ENCODE peak calls at places on chromosomes 2 and 18, in ten cellular contexts. K is spleen, Y is H1, H is A549, Q is body of pancreas, B is HCT116, Z is K562, C is IMR-90, P is uterus, T is lower leg skin. G is an unnamed sample.

GRCh38 chr2:36655456-36655855 is 41.1 kb upstream of the VIT start:
- DNase-seq in Z (no peak), T (no peak), H (no peak), P (peak; percentile 26), B (no peak), Q (no peak), K (no peak), C (peak; percentile 48), Y (no peak), G (no peak)

GRCh38 chr2:25514043-25514627 is 159.2 kb downstream of the DTNB start:
- DNase-seq in T (no peak), K (no peak), Z (no peak), C (no peak), Y (no peak), P (no peak), Q (no peak), B (no peak), H (no peak), G (no peak)

GRCh38 chr2:29130295-29130694 is 15.1 kb downstream of the CLIP4 start:
- DNase-seq in C (peak; percentile 91), P (no peak), T (no peak), H (peak; percentile 41), K (no peak), Z (peak; percentile 65), Y (no peak), Q (peak; percentile 44), B (no peak), G (peak; percentile 58)

GRCh38 chr2:138223321-138223720 is 259.0 kb downstream of the HNMT start:
- DNase-seq in K (no peak), P (no peak), H (no peak), C (no peak), T (no peak), Z (no peak), B (no peak), Y (no peak), Q (no peak), G (no peak)

GRCh38 chr2:209936106-209936663 is 66.3 kb upstream of the RPE start:
- DNase-seq in P (no peak), B (no peak), Y (no peak), C (no peak), Q (peak; percentile 43), K (no peak), H (no peak), Z (no peak), T (no peak), G (no peak)

GRCh38 chr18:13558132-13558531 is 168.2 kb downstream of the FAM210A start:
- DNase-seq in T (no peak), H (peak; percentile 32), Q (peak; percentile 27), B (peak; percentile 31), K (no peak), C (peak; percentile 11), Y (peak; percentile 34), Z (peak; percentile 52), P (no peak), G (no peak)

GRCh38 chr2:219772697-219773096 is 145.3 kb downstream of the SLC4A3 start:
- DNase-seq in Z (no peak), T (no peak), P (no peak), C (no peak), B (no peak), Y (no peak), Q (no peak), K (no peak), H (no peak), G (no peak)

GRCh38 chr2:58620127-58620526 is 379.0 kb upstream of the FANCL start:
- DNase-seq in B (no peak), Y (no peak), K (no peak), H (no peak), Q (no peak), T (no peak), P (no peak), C (peak; percentile 6), Z (no peak), G (no peak)

DNA sequence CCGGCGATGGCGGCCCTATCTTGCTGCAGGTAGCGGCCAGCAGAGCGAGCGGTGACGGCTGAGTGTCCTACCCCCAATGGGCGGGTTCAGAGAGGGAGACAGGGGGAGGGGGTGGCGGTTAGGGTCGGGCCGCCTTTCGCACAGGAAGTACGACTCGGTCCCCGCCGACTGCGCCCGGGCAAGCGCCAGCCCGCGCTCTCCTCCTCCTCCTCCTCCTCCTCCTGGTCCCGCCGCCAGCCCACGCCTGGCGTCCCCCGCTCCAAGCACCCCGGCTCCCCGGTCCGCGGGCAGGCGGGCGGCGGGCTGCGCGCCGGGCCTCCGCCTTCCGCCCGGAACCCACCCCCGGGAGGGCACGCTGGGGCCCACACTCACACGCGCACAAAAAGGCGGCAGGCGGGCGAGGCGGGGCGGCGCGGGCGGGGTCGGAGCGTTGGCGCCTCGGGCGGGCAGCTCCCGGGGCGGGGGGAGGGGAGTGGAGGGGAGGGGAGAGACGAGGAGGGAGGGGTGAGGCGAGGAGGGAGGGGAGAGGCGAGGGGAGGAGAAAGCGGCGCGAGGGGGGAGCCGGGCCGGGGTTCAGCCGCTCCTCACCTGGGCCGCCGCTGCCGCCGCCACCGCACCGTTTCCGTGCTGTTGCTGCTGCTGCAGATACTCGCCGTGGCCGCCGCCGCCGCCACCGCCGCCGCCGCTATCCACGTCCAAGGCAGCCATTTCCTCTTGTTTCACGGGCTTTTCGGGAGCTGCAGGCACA is 1.2 kb downstream of the SP3 start:
- DNase-seq in H (peak; percentile 61), T (peak; percentile 91), Q (peak; percentile 92), Y (peak; percentile 63), B (peak; percentile 75), K (peak; percentile 99), C (peak; percentile 76), P (peak; percentile 91), Z (peak; percentile 96), G (peak; percentile 91)
- TF ChIP-seq POLR2A in H (peak; percentile 59), T (peak; percentile 51), Q (peak; percentile 82), Y (peak; percentile 71), B (peak; percentile 25), K (no peak), C (peak; percentile 48), P (no peak), Z (peak; percentile 81), G (peak; percentile 17)

GRCh38 chr2:158477202-158477601 is 20.4 kb downstream of the PKP4 start:
- DNase-seq in H (no peak), P (no peak), Q (no peak), B (no peak), Z (no peak), C (no peak), T (no peak), K (no peak), Y (no peak), G (no peak)

GRCh38 chr2:158481116-158481515 is 24.4 kb downstream of the PKP4 start:
- DNase-seq in T (no peak), Q (no peak), P (no peak), H (no peak), C (no peak), Z (no peak), B (no peak), K (no peak), Y (no peak), G (no peak)

GRCh38 chr2:158473719-158474392 is 17.1 kb downstream of the PKP4 start:
- DNase-seq in K (no peak), Z (no peak), Q (no peak), C (no peak), T (no peak), H (no peak), B (no peak), P (no peak), Y (no peak), G (no peak)

GRCh38 chr2:158482594-158482993 is 25.8 kb downstream of the PKP4 start:
- DNase-seq in T (no peak), Y (no peak), K (no peak), H (no peak), Z (no peak), B (no peak), P (no peak), Q (no peak), C (peak; percentile 27), G (no peak)

DNA sequence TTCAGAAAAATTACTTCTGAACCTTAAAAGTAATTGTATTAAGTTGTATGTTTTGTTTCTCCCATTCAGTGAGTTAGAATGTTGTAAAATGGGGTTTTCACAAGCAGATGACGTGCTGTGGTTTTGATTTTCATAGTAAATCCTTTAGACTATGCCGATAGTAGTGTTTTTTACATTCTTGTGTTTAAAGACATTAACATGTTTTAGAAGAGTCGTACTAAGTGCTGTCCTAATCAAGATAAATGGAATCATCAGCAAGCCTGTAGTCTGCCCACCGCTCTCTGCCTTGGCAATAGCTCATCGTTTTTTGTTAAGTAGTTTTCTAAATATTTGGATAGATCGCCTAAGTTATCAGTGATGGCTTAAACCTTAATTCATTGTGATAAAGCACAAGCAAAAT is 21.5 kb downstream of the PKP4 start:
- DNase-seq in Z (no peak), K (no peak), P (no peak), Q (no peak), C (no peak), Y (no peak), B (no peak), H (no peak), T (no peak), G (no peak)
- TF ChIP-seq POLR2A in Z (no peak), K (no peak), P (no peak), Q (no peak), C (no peak), Y (no peak), B (no peak), H (no peak), T (no peak), G (no peak)

GRCh38 chr2:237474511-237474911 is 12.5 kb upstream of the MLPH start:
- DNase-seq in C (no peak), T (no peak), Q (peak; percentile 35), P (peak; percentile 63), B (no peak), H (no peak), Y (no peak), K (no peak), Z (no peak), G (peak; percentile 59)

GRCh38 chr2:237475704-237476107 is 11.3 kb upstream of the MLPH start:
- DNase-seq in Z (no peak), Y (no peak), C (peak; percentile 60), H (peak; percentile 65), P (no peak), T (no peak), Q (peak; percentile 27), B (no peak), K (no peak), G (peak; percentile 81)

GRCh38 chr2:237472909-237473308 is 14.1 kb upstream of the MLPH start:
- DNase-seq in C (no peak), P (no peak), Q (no peak), B (no peak), K (no peak), Y (no peak), Z (no peak), H (no peak), T (no peak), G (peak; percentile 70)

GRCh38 chr2:237473474-237474453 is 13.3 kb upstream of the MLPH start:
- DNase-seq in K (no peak), C (peak; percentile 67), B (no peak), P (no peak), Y (no peak), H (no peak), Q (no peak), Z (no peak), T (no peak), G (peak; percentile 89)

GRCh38 chr2:237474931-237475703 is 11.9 kb upstream of the MLPH start:
- DNase-seq in P (peak; percentile 85), T (peak; percentile 66), Z (peak; percentile 70), H (peak; percentile 71), B (peak; percentile 37), Q (peak; percentile 87), Y (no peak), C (peak; percentile 77), K (peak; percentile 94), G (peak; percentile 79)
- TF ChIP-seq POLR2A in P (peak; percentile 38), T (no peak), Z (no peak), H (peak; percentile 35), B (no peak), Q (peak; percentile 54), Y (peak; percentile 59), C (peak; percentile 51), K (no peak), G (no peak)

GRCh38 chr2:27409321-27410073 is at the start of gene PPM1G:
- DNase-seq in Z (peak; percentile 97), C (peak; percentile 88), Q (peak; percentile 97), P (peak; percentile 91), B (peak; percentile 82), H (peak; percentile 87), Y (peak; percentile 87), K (peak; percentile 99), T (peak; percentile 92), G (peak; percentile 95)
- TF ChIP-seq POLR2A in Z (peak; percentile 95), C (peak; percentile 51), Q (peak; percentile 82), P (no peak), B (peak; percentile 90), H (peak; percentile 94), Y (peak; percentile 92), K (no peak), T (peak; percentile 13), G (no peak)